ENCODE peak calls at places on chromosomes 11 and 22, in eight cellular contexts. Z is right lobe of liver; P is left ventricle myocardium inferior; N is activated effector memory CD4-positive, alpha-beta T cell treated with anti-CD3 and anti-CD28 coated beads, Interleukin-2, amount 50 U/mL, for 16 hours; C is skeletal muscle cell; R is activated CD8-positive, alpha-beta memory T cell treated with anti-CD3 and anti-CD28 coated beads for 48 hours; V is RWPE1; M is mesendoderm. E is an unnamed sample.

GRCh38 chr11:23509023-23509422 is 648.7 kb upstream of the CCDC179 start:
- DNase-seq in V (peak; percentile 7), P (no peak), M (no peak), R (no peak), Z (no peak), N (no peak), C (peak; percentile 25), E (no peak)

GRCh38 chr11:28176231-28176853 is 68.2 kb downstream of the METTL15 start:
- DNase-seq in C (no peak), V (peak; percentile 14), M (no peak), Z (no peak), N (no peak), P (no peak), R (no peak), E (no peak)

GRCh38 chr11:66068923-66069714 is 953 bp upstream of the PACS1 start:
- DNase-seq in P (peak; percentile 40), C (peak; percentile 17), R (no peak), V (no peak), N (peak; percentile 77), Z (no peak), M (peak; percentile 85), E (peak; percentile 78)

GRCh38 chr11:73404506-73405145 is 28.4 kb downstream of the RELT start:
- DNase-seq in Z (no peak), N (no peak), C (no peak), V (no peak), R (no peak), P (no peak), M (no peak), E (no peak)

GRCh38 chr11:62710001-62710345 is 2.5 kb downstream of the GNG3 start:
- DNase-seq in P (no peak), M (no peak), R (no peak), N (no peak), C (no peak), V (no peak), Z (no peak), E (no peak)

GRCh38 chr11:38153985-38154384 is 1555.9 kb upstream of the RAG2 start:
- DNase-seq in R (no peak), M (no peak), C (no peak), V (no peak), Z (no peak), N (no peak), P (no peak), E (no peak)

GRCh38 chr11:130562549-130562948 is 114.1 kb downstream of the ADAMTS15 start:
- DNase-seq in Z (no peak), V (no peak), P (no peak), C (no peak), N (no peak), R (no peak), M (no peak), E (no peak)

GRCh38 chr11:107859459-107860239 is 1.1 kb upstream of the SLC35F2 start:
- DNase-seq in N (peak; percentile 74), R (peak; percentile 5), M (no peak), Z (peak; percentile 68), V (peak; percentile 42), C (no peak), P (peak; percentile 28), E (peak; percentile 83)

GRCh38 chr11:2535673-2536439 is 91.0 kb downstream of the KCNQ1 start:
- DNase-seq in P (peak; percentile 13), V (no peak), M (no peak), N (peak; percentile 52), C (no peak), R (no peak), Z (peak; percentile 48), E (peak; percentile 68)

GRCh38 chr22:26744892-26745808 is 87.8 kb downstream of the MIAT start:
- DNase-seq in M (no peak), V (no peak), P (no peak), N (no peak), R (no peak), C (no peak), Z (no peak), E (no peak)

GRCh38 chr11:129884581-129884980 is 10.8 kb downstream of the NFRKB start:
- DNase-seq in R (no peak), N (no peak), C (no peak), M (no peak), P (no peak), Z (no peak), V (no peak), E (no peak)

GRCh38 chr11:128694618-128695481 is 978 bp downstream of the FLI1 start:
- DNase-seq in Z (peak; percentile 73), R (no peak), V (no peak), C (no peak), N (peak; percentile 80), M (peak; percentile 57), P (no peak), E (peak; percentile 80)

GRCh38 chr11:20555783-20556182 is 43.6 kb upstream of the SLC6A5 start:
- DNase-seq in R (no peak), V (no peak), M (no peak), Z (no peak), P (no peak), N (no peak), C (no peak), E (no peak)

GRCh38 chr11:116874251-116874650 is 36.8 kb upstream of the APOA1 start:
- DNase-seq in Z (no peak), C (no peak), M (no peak), N (no peak), R (no peak), V (no peak), P (no peak), E (no peak)

GRCh38 chr11:45007011-45007410 is 56.3 kb upstream of the TP53I11 start:
- DNase-seq in N (no peak), V (no peak), P (no peak), Z (no peak), R (no peak), M (no peak), C (no peak), E (no peak)

GRCh38 chr22:50314455-50315288 is 7.2 kb upstream of the PLXNB2 start:
- DNase-seq in M (no peak), R (peak; percentile 70), V (no peak), P (peak; percentile 50), Z (peak; percentile 58), N (peak; percentile 88), C (no peak), E (peak; percentile 80)

GRCh38 chr11:95081412-95081811 is 8.2 kb upstream of the ENDOD1 start:
- DNase-seq in C (no peak), M (peak; percentile 54), N (no peak), R (no peak), V (no peak), P (no peak), Z (no peak), E (no peak)

GRCh38 chr11:64566042-64566914 is 24.7 kb upstream of the SLC22A12 start:
- DNase-seq in C (peak; percentile 36), V (peak; percentile 90), R (no peak), Z (peak; percentile 72), N (peak; percentile 70), P (no peak), M (peak; percentile 96), E (no peak)